ENCODE peak calls at places on chromosomes 5 and 9, in six cellular contexts. W is NCI-H1694 treated with DMSO at 0.1 percent for 48 hours; E is WERI-Rb-1; A is AG08396; C is naive thymus-derived CD8-positive, alpha-beta T cell; U is NCI-H748 treated with DMSO at 0.1 percent for 48 hours. S is an unnamed sample.

GRCh38 chr9:18390393-18390792 is 83.6 kb upstream of the ADAMTSL1 start:
- DNase-seq in C (no peak), U (no peak), A (peak), W (no peak), E (no peak), S (no peak)

GRCh38 chr5:22835630-22836029 is 17.5 kb downstream of the CDH12 start:
- DNase-seq in W (peak), E (no peak), A (no peak), U (peak), C (no peak), S (no peak)

GRCh38 chr9:132078369-132079356 is 1.0 kb downstream of the MED27 start:
- DNase-seq in W (no peak), E (no peak), A (no peak), C (no peak), U (peak), S (no peak)

GRCh38 chr5:168654225-168654624 is 75.1 kb upstream of the PANK3 start:
- DNase-seq in C (no peak), E (peak), W (no peak), U (no peak), A (peak), S (no peak)

GRCh38 chr5:177018341-177018740 is 4.2 kb upstream of the ZNF346 start:
- DNase-seq in U (no peak), W (no peak), A (no peak), C (no peak), E (no peak), S (no peak)

GRCh38 chr9:88537743-88538055 is 2.7 kb downstream of the NXNL2 start:
- DNase-seq in C (no peak), E (no peak), A (peak), W (no peak), U (peak), S (peak)

GRCh38 chr5:116673453-116673852 is 98.8 kb upstream of the SEMA6A start:
- DNase-seq in U (no peak), E (no peak), W (no peak), C (no peak), A (no peak), S (no peak)

GRCh38 chr9:110241491-110242321 is 14.6 kb downstream of the TXN start:
- DNase-seq in W (no peak), U (no peak), A (no peak), E (no peak), C (no peak), S (no peak)

GRCh38 chr9:15146121-15146820 is 160.7 kb downstream of the TTC39B start:
- DNase-seq in U (peak), E (peak), C (no peak), W (no peak), A (no peak), S (no peak)

GRCh38 chr9:34279431-34279830 is 49.6 kb downstream of the KIF24 start:
- DNase-seq in A (no peak), C (no peak), W (no peak), E (no peak), U (no peak), S (no peak)

GRCh38 chr9:89877051-89878002 is 272.5 kb downstream of the GADD45G start:
- DNase-seq in E (peak), U (no peak), W (no peak), C (no peak), A (no peak), S (no peak)

GRCh38 chr5:36054646-36055045 is 12.0 kb downstream of the UGT3A2 start:
- DNase-seq in A (no peak), U (no peak), W (peak), E (no peak), C (no peak), S (no peak)

GRCh38 chr5:32283539-32284377 is 29.0 kb downstream of the MTMR12 start:
- DNase-seq in W (no peak), E (no peak), C (no peak), U (no peak), A (no peak), S (no peak)

GRCh38 chr5:5708367-5708919 is 286.0 kb downstream of the ICE1 start:
- DNase-seq in A (no peak), W (no peak), E (no peak), U (no peak), C (no peak), S (no peak)

GRCh38 chr9:71895122-71895521 is 15.9 kb downstream of the ABHD17B start:
- DNase-seq in W (no peak), U (no peak), E (no peak), C (no peak), A (no peak), S (no peak)

GRCh38 chr9:89720721-89721660 is 116.2 kb downstream of the GADD45G start:
- DNase-seq in W (no peak), E (no peak), C (no peak), U (no peak), A (no peak), S (no peak)

GRCh38 chr5:102018279-102018678 is 277.8 kb downstream of the SLCO4C1 start:
- DNase-seq in E (no peak), C (no peak), W (no peak), U (no peak), A (no peak), S (no peak)

GRCh38 chr9:34562136-34562745 is 27.3 kb downstream of the CNTFR start:
- DNase-seq in E (no peak), A (no peak), C (no peak), U (no peak), W (peak), S (no peak)

GRCh38 chr5:10235350-10235749 is 14.3 kb downstream of the ATPSCKMT start:
- DNase-seq in W (no peak), U (no peak), E (peak), A (no peak), C (no peak), S (no peak)

GRCh38 chr5:122183098-122183794 is 53.9 kb downstream of the ZNF474 start:
- DNase-seq in C (no peak), E (no peak), W (no peak), U (no peak), A (peak), S (peak)

GRCh38 chr5:170414786-170415185 is 25.6 kb upstream of the KCNMB1 start:
- DNase-seq in E (no peak), C (no peak), A (no peak), U (no peak), W (no peak), S (no peak)

GRCh38 chr9:94853887-94854286 is 127.4 kb downstream of the AOPEP start:
- DNase-seq in E (no peak), C (no peak), W (no peak), A (no peak), U (no peak), S (no peak)